ENCODE peak calls at places on chromosomes 5 and 9, in nine cellular contexts. N, G, X, A, H, C, O, V and L are unnamed samples.

GRCh38 chr9:127876764-127877562 is 512 bp downstream of the AK1 start:
- DNase-seq in N (no peak), G (no peak), X (no peak), A (no peak), H (no peak), C (peak; percentile 45), O (no peak), V (peak; percentile 20), L (no peak)

GRCh38 chr9:99249619-99250018 is 27.5 kb downstream of the SEC61B start:
- DNase-seq in N (peak; percentile 20), G (no peak), X (no peak), A (no peak), H (no peak), C (no peak), O (no peak), V (no peak), L (no peak)

GRCh38 chr5:32312194-32312681 is 501 bp downstream of the MTMR12 start:
- DNase-seq in N (peak; percentile 74), G (peak; percentile 77), X (peak; percentile 67), A (peak; percentile 57), H (peak; percentile 73), C (peak; percentile 86), O (peak; percentile 29), V (peak; percentile 77), L (peak; percentile 59)

GRCh38 chr9:104074876-104075275 is 19.2 kb upstream of the SMC2 start:
- DNase-seq in N (peak; percentile 87), G (no peak), X (no peak), A (peak; percentile 45), H (no peak), C (no peak), O (peak; percentile 63), V (peak; percentile 86), L (peak; percentile 76)

GRCh38 chr9:127746959-127747569 is 12.0 kb upstream of the TOR2A start:
- DNase-seq in N (no peak), G (no peak), X (no peak), A (no peak), H (no peak), C (no peak), O (no peak), V (no peak), L (no peak)

GRCh38 chr5:116738270-116738947 is 163.8 kb upstream of the SEMA6A start:
- DNase-seq in N (no peak), G (no peak), X (peak; percentile 28), A (no peak), H (no peak), C (no peak), O (no peak), V (no peak), L (no peak)

GRCh38 chr5:157431544-157432200 is 28.3 kb upstream of the NIPAL4 start:
- DNase-seq in N (peak; percentile 58), G (peak; percentile 40), X (no peak), A (peak; percentile 75), H (peak; percentile 21), C (no peak), O (peak; percentile 69), V (peak; percentile 75), L (peak; percentile 73)

GRCh38 chr9:98751210-98751609 is 42.5 kb upstream of the GABBR2 start:
- DNase-seq in N (no peak), G (no peak), X (no peak), A (no peak), H (no peak), C (no peak), O (no peak), V (no peak), L (no peak)

GRCh38 chr9:111661150-111661801 is at the start of gene GNG10:
- DNase-seq in N (peak; percentile 58), G (peak; percentile 86), X (peak; percentile 24), A (peak; percentile 64), H (peak; percentile 78), C (peak; percentile 73), O (peak; percentile 13), V (peak; percentile 50), L (peak; percentile 44)

GRCh38 chr9:4923580-4924544 is 61.2 kb upstream of the JAK2 start:
- DNase-seq in N (peak; percentile 19), G (no peak), X (no peak), A (peak; percentile 41), H (no peak), C (no peak), O (peak; percentile 45), V (peak; percentile 55), L (peak; percentile 61)

GRCh38 chr5:73374520-73375235 is 73.9 kb downstream of the FOXD1 start:
- DNase-seq in N (peak; percentile 92), G (no peak), X (no peak), A (peak; percentile 57), H (no peak), C (no peak), O (peak; percentile 76), V (peak; percentile 73), L (peak; percentile 73)

GRCh38 chr5:172598251-172599203 is 42.5 kb upstream of the NEURL1B start:
- DNase-seq in N (no peak), G (no peak), X (no peak), A (no peak), H (no peak), C (peak; percentile 32), O (no peak), V (no peak), L (no peak)

GRCh38 chr5:173512637-173513435 is 103.6 kb downstream of the BOD1 start:
- DNase-seq in N (no peak), G (no peak), X (no peak), A (no peak), H (no peak), C (no peak), O (no peak), V (no peak), L (no peak)

GRCh38 chr5:72231989-72232703 is 87.9 kb downstream of the MRPS27 start:
- DNase-seq in N (peak; percentile 79), G (no peak), X (no peak), A (peak; percentile 54), H (peak; percentile 15), C (no peak), O (peak; percentile 65), V (no peak), L (no peak)

GRCh38 chr9:9914174-9914573 is 698.6 kb downstream of the PTPRD start:
- DNase-seq in N (no peak), G (no peak), X (no peak), A (no peak), H (no peak), C (no peak), O (no peak), V (no peak), L (no peak)

GRCh38 chr5:52856564-52856963 is 68.8 kb downstream of the ITGA1 start:
- DNase-seq in N (peak; percentile 56), G (no peak), X (no peak), A (peak; percentile 38), H (peak; percentile 9), C (no peak), O (peak; percentile 51), V (peak; percentile 12), L (peak; percentile 33)

GRCh38 chr9:13860019-13860418 is 453.9 kb downstream of the NFIB start:
- DNase-seq in N (no peak), G (no peak), X (peak; percentile 25), A (no peak), H (no peak), C (no peak), O (no peak), V (peak; percentile 95), L (peak; percentile 97)

GRCh38 chr5:72328172-72328571 is 8.0 kb downstream of the PTCD2 start:
- DNase-seq in N (peak; percentile 75), G (no peak), X (no peak), A (peak; percentile 46), H (no peak), C (no peak), O (no peak), V (peak; percentile 51), L (peak; percentile 68)

GRCh38 chr5:150141544-150142188 is 14.0 kb downstream of the PDGFRB start:
- DNase-seq in N (peak; percentile 88), G (no peak), X (no peak), A (no peak), H (no peak), C (no peak), O (no peak), V (peak; percentile 65), L (peak; percentile 79)

DNA sequence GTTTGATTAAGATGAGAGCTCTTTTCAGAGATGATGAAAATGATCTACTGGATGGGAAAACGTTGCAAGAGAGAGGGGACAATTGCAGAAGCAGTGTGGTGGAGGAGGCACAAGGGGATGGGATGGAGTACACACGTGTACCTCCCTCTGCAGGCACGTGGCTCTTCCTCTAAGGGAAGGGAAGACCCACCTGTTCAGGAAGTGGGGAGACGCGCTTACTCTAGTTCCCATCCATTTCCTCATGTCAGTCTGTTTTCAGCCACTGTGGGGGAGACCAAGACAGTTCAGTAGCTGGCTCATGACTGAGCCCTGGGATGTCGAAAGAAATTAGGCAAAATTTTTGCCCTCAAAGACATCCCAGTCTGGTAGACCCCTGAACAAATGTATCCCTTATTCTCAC is 619.2 kb upstream of the CLINT1 start:
- DNase-seq in N (no peak), G (no peak), X (no peak), A (no peak), H (no peak), C (no peak), O (no peak), V (no peak), L (no peak)
- H3K4me3 ChIP-seq in N (no peak overlapping the region), G (no peak overlapping the region), X (no peak overlapping the region), A (no peak overlapping the region), H (no peak overlapping the region), C (no peak overlapping the region), O (no peak overlapping the region), V (no peak overlapping the region), L (no peak overlapping the region)

GRCh38 chr5:95238560-95239325 is 46.2 kb downstream of the MCTP1 start:
- DNase-seq in N (peak; percentile 74), G (peak; percentile 11), X (no peak), A (peak; percentile 11), H (no peak), C (no peak), O (peak; percentile 29), V (peak; percentile 37), L (peak; percentile 33)
- TF ChIP-seq CTCF in N (peak; percentile 33), G (peak; percentile 23), X (no peak), A (peak; percentile 31), H (peak; percentile 27), C (no peak), O (peak; percentile 9), V (peak; percentile 25), L (peak; percentile 36)

GRCh38 chr9:73156593-73157187 is 5.0 kb downstream of the ANXA1 start:
- DNase-seq in N (no peak), G (no peak), X (no peak), A (peak; percentile 43), H (no peak), C (no peak), O (peak; percentile 30), V (no peak), L (no peak)
- H3K4me3 ChIP-seq in N (peak overlapping the region; percentile 23), G (no peak overlapping the region), X (no peak overlapping the region), A (no peak overlapping the region), H (no peak overlapping the region), C (no peak overlapping the region), O (no peak overlapping the region), V (no peak overlapping the region), L (no peak overlapping the region)

DNA sequence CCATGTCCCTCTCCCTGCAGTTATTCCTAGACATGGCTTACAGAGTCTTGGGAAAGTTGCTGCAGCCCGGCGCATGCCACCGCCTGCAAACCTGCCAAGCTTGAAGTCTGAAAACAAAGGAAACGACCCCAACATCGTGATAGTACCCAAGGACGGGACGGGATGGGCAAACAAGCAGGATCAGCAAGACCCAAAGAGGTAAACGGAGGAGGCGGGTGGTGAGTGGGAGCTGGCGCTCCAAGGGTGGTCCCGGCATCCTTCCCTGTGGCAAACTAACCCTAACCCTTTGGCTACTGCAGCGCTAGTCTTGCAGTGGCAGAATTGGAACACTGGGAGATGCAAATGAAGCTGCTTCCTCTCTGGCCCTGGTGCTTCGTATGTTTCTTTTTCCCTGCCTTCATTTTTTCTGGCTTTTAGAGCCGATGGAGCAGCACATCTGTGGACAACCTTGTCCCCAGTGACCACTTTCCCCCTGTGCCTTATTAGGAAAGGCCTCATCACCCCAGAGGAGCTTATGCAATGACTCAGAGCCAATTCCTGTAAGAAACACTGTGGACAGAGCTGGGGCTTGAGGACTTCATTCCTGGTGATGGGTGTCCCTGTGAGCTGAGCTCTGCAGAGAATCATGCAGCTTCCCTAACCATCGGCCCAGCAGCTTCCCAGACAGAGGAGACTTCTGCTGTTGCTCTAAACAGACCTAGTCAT is 38.9 kb downstream of the PRRC2B start:
- DNase-seq in N (peak; percentile 93), G (no peak), X (no peak), A (peak; percentile 66), H (no peak), C (peak; percentile 26), O (peak; percentile 64), V (peak; percentile 82), L (peak; percentile 93)
- TF ChIP-seq CTCF in N (no peak), G (no peak), X (no peak), A (no peak), H (no peak), C (no peak), O (no peak), V (no peak), L (no peak)